ENCODE peak calls at places on chromosomes 12 and 14, in seven cellular contexts. One of them, this sample, is unnamed.
A peak's percentile ranks its signal among the peaks of the same experiment; 100 is the strongest.

GRCh38 chr12:109999983-110000505 is 814 bp downstream of the ANKRD13A start:
- DNase-seq in B cell: peak; percentile 49
- DNase-seq in H1: no peak
- DNase-seq in GM13976: no peak
- DNase-seq in psoas muscle: no peak
- DNase-seq in activated T-cell treated with anti-CD3 and anti-CD28 coated beads, Interleukin-2, amount 50 U/mL, for 1 hour: peak; percentile 33
- DNase-seq in T-helper 1 cell: no peak
- DNase-seq in this sample: no peak

GRCh38 chr14:54512393-54512792 is 2.7 kb downstream of the CGRRF1 start:
- DNase-seq in B cell: no peak
- DNase-seq in H1: no peak
- DNase-seq in GM13976: no peak
- DNase-seq in psoas muscle: no peak
- DNase-seq in activated T-cell treated with anti-CD3 and anti-CD28 coated beads, Interleukin-2, amount 50 U/mL, for 1 hour: no peak
- DNase-seq in T-helper 1 cell: no peak
- DNase-seq in this sample: no peak

GRCh38 chr14:71175491-71175890 is 268.2 kb downstream of the PCNX1 start:
- DNase-seq in B cell: no peak
- DNase-seq in H1: no peak
- DNase-seq in GM13976: no peak
- DNase-seq in psoas muscle: no peak
- DNase-seq in activated T-cell treated with anti-CD3 and anti-CD28 coated beads, Interleukin-2, amount 50 U/mL, for 1 hour: no peak
- DNase-seq in T-helper 1 cell: no peak
- DNase-seq in this sample: no peak

GRCh38 chr12:124188561-124189405 is 106.1 kb upstream of the RFLNA start:
- DNase-seq in B cell: no peak
- DNase-seq in H1: no peak
- DNase-seq in GM13976: no peak
- DNase-seq in psoas muscle: no peak
- DNase-seq in activated T-cell treated with anti-CD3 and anti-CD28 coated beads, Interleukin-2, amount 50 U/mL, for 1 hour: no peak
- DNase-seq in T-helper 1 cell: no peak
- DNase-seq in this sample: no peak

GRCh38 chr12:87439990-87440827 is 589.0 kb downstream of the C12orf50 start:
- DNase-seq in B cell: no peak
- DNase-seq in H1: no peak
- DNase-seq in GM13976: no peak
- DNase-seq in psoas muscle: no peak
- DNase-seq in activated T-cell treated with anti-CD3 and anti-CD28 coated beads, Interleukin-2, amount 50 U/mL, for 1 hour: no peak
- DNase-seq in T-helper 1 cell: no peak
- DNase-seq in this sample: no peak

GRCh38 chr12:121120323-121120722 is 12.4 kb upstream of the P2RX7 start:
- DNase-seq in B cell: no peak
- DNase-seq in H1: no peak
- DNase-seq in GM13976: no peak
- DNase-seq in psoas muscle: no peak
- DNase-seq in activated T-cell treated with anti-CD3 and anti-CD28 coated beads, Interleukin-2, amount 50 U/mL, for 1 hour: no peak
- DNase-seq in T-helper 1 cell: no peak
- DNase-seq in this sample: no peak

GRCh38 chr12:32039917-32040575 is 66.6 kb upstream of the BICD1 start:
- DNase-seq in B cell: no peak
- DNase-seq in H1: no peak
- DNase-seq in GM13976: no peak
- DNase-seq in psoas muscle: no peak
- DNase-seq in activated T-cell treated with anti-CD3 and anti-CD28 coated beads, Interleukin-2, amount 50 U/mL, for 1 hour: no peak
- DNase-seq in T-helper 1 cell: no peak
- DNase-seq in this sample: no peak

GRCh38 chr14:57871487-57872080 is 5.7 kb upstream of the SLC35F4 start:
- DNase-seq in B cell: peak; percentile 8
- DNase-seq in H1: peak; percentile 54
- DNase-seq in GM13976: peak; percentile 18
- DNase-seq in psoas muscle: no peak
- DNase-seq in activated T-cell treated with anti-CD3 and anti-CD28 coated beads, Interleukin-2, amount 50 U/mL, for 1 hour: no peak
- DNase-seq in T-helper 1 cell: no peak
- DNase-seq in this sample: peak; percentile 47

GRCh38 chr14:103528512-103529382 is at the start of gene TRMT61A:
- DNase-seq in B cell: peak; percentile 88
- DNase-seq in H1: peak; percentile 83
- DNase-seq in GM13976: peak; percentile 97
- DNase-seq in psoas muscle: peak; percentile 89
- DNase-seq in activated T-cell treated with anti-CD3 and anti-CD28 coated beads, Interleukin-2, amount 50 U/mL, for 1 hour: peak; percentile 84
- DNase-seq in T-helper 1 cell: peak; percentile 78
- DNase-seq in this sample: peak; percentile 90

GRCh38 chr12:93819048-93819491 is 141.9 kb downstream of the CRADD start:
- DNase-seq in B cell: no peak
- DNase-seq in H1: no peak
- DNase-seq in GM13976: no peak
- DNase-seq in psoas muscle: peak; percentile 64
- DNase-seq in activated T-cell treated with anti-CD3 and anti-CD28 coated beads, Interleukin-2, amount 50 U/mL, for 1 hour: no peak
- DNase-seq in T-helper 1 cell: no peak
- DNase-seq in this sample: no peak

This sample was measured in H9.